ENCODE peak calls at places on chromosomes 11 and 22, in seven cellular contexts. V is heart left ventricle; F is cardiac muscle cell; Y is IMR-90; L is prostate gland; P is PC-9; B is CD4-positive, alpha-beta T cell. K is an unnamed sample.
A peak's percentile ranks its signal among the peaks of the same experiment; 100 is the strongest.

GRCh38 chr11:57512646-57513445 is 2.7 kb downstream of the SLC43A1 start:
- DNase-seq in L (no peak), F (no peak), Y (no peak), B (no peak), V (no peak), P (no peak), K (no peak)

GRCh38 chr11:120784566-120785251 is 239.2 kb upstream of the TBCEL start:
- DNase-seq in F (no peak), B (no peak), P (no peak), L (no peak), Y (no peak), V (no peak), K (no peak)

GRCh38 chr11:113888848-113889247 is 13.5 kb upstream of the USP28 start:
- DNase-seq in B (no peak), L (no peak), F (no peak), Y (no peak), P (no peak), V (no peak), K (no peak)

GRCh38 chr11:101718406-101718805 is 134.6 kb upstream of the TRPC6 start:
- DNase-seq in B (no peak), L (no peak), F (no peak), Y (peak; percentile 89), V (no peak), P (no peak), K (no peak)

GRCh38 chr11:123391646-123392348 is 38.3 kb upstream of the GRAMD1B start:
- DNase-seq in P (no peak), V (no peak), L (no peak), B (no peak), F (no peak), Y (no peak), K (no peak)

GRCh38 chr11:134888821-134889220 is 476.8 kb upstream of the B3GAT1 start:
- DNase-seq in V (no peak), L (no peak), B (no peak), Y (no peak), F (no peak), P (no peak), K (no peak)

GRCh38 chr11:19995131-19995530 is 165.1 kb downstream of the DBX1 start:
- DNase-seq in B (no peak), V (no peak), L (no peak), F (no peak), Y (peak; percentile 97), P (peak; percentile 97), K (no peak)

GRCh38 chr22:31947296-31947695 is 3.0 kb downstream of the YWHAH start:
- DNase-seq in P (no peak), V (no peak), B (no peak), L (no peak), Y (no peak), F (no peak), K (no peak)

GRCh38 chr11:107017433-107018227 is 646 bp downstream of the GUCY1A2 start:
- DNase-seq in V (peak; percentile 47), F (peak; percentile 73), P (no peak), Y (no peak), B (no peak), L (peak; percentile 27), K (peak; percentile 36)

DNA sequence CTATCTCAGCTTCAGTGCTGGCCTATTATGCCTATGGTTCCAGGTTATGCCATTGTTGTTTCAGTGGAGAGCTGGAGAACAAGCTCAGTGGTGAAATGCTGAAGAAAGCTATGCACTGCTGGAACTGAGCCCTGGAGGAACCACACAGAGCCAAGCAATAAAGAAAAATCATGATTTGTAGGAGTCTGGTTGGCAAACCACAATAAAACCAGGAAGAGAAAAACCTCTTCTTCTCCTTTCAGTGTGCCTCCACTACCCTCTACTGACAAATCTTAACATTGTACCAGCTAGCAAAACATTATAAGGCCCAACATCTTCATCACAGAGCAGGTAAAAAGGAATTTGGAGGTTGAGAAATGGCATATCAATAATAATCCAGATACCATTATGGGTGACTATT is 5.3 kb downstream of the OR51F2 start:
- DNase-seq in F (no peak), B (no peak), Y (peak; percentile 44), P (no peak), L (peak; percentile 70), V (no peak), K (no peak)
- TF ChIP-seq CTCF in F (no peak), B (no peak), Y (peak; percentile 69), P (no peak), L (peak; percentile 91), V (peak; percentile 41), K (no peak)

DNA sequence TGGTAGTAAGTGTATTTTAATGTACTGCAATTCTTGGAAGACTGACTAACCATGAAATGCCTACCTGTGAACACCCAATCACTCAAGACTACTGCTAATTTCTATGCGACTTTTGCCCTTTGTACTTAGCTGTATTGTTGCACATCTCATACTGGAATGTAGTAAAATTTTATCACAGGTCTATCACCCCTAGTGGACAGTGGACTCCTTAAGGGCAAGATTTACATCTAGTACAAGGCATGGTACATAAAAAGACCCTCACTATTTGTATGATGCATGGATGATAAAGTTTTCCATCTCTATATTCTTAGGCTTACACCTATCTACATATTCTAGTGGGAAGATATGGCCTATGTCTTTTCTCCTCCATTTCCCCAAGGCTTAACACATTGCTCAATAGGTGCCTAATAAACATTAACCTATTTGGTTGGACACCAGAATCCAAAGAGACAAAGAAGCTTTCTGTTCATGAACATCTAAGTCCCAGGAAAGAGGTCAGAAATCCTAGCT is 26.1 kb downstream of the SERGEF start:
- DNase-seq in P (no peak), Y (no peak), B (no peak), L (no peak), V (no peak), F (no peak), K (no peak)
- TF ChIP-seq CTCF in P (peak; percentile 31), Y (peak; percentile 15), B (no peak), L (no peak), V (no peak), F (peak; percentile 25), K (no peak)

DNA sequence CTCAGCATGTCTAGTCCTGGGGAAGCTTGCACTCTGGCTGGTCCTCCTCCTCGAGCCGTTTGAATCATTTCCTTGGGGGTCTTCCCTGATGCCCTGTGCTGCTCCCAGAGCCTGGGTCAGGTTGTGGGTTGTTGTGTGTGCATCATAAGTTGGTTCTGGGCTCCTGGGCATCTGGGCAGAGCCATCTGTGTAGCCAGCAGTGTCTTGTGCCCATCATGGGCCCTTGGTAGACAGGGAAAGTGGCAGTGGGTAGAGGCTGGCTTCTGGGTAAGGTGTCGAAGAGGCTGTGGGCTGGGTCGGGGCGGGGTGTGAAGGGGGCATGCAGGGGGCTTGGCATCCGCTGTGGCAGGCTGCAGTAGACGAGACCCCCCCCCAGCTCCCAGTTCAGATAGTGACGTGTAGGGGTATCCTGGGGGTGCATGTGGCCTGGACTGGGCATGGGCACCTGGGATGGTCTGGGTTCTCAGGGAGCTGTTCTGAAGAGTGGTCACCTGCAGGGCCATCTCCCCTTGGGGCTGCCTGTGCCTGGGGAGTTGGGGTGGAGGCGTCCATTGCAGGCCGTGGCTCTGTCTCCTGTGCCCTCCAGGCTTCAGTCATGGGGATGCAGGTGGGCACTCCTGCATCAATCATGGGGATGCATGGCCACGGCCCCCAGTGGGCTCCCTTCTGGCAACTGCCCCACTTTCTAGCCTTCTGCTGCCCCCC is 7.2 kb upstream of the TRMT2A start:
- DNase-seq in F (no peak), L (no peak), V (no peak), P (no peak), B (no peak), Y (no peak), K (no peak)
- TF ChIP-seq CTCF in F (no peak), L (no peak), V (no peak), P (no peak), B (no peak), Y (no peak), K (no peak)

GRCh38 chr11:86537541-86538222 is 134.7 kb downstream of the ME3 start:
- DNase-seq in L (no peak), B (no peak), P (peak; percentile 33), Y (no peak), F (peak; percentile 54), V (no peak), K (no peak)
- TF ChIP-seq CTCF in L (no peak), B (no peak), P (no peak), Y (peak; percentile 28), F (peak; percentile 39), V (no peak), K (no peak)

DNA sequence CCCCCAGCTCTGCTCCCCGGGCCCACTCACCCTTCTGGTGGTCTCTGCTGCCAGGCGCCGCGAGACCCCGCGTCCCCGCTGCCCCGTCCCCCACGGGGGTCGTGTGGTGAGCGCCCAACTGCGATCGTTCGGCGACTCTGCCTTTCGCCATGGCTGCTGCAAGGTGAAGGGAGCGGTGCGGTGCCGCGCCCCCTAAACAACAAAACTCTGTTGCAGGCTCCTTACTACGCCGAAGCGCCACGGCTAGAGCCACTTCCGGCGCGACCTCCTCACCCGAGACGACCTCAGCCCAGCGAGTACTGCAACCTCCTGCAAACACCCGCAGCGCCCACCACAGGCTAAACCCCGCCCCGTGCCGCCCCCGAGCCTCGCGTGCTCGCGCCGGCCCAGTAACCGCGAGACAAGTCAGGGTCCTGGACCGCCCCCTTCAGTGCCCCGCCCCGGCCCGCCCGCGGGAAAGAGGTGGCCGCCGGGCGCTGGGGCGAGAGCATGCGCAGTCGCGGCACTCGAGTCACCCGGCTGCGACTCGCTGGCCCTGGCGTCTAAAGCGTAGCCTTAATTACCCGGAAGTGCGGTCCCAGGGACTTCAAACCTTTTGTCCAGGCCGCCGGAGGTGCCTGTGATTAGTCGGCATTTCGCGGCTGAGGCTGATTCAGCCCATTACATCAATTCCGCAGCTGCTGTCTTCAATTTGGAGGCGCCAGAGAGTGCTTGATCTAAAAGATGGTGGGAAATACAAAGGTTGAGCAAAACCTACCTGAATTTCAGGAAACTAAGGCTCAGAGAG is at the start of gene TMEM41B:
- DNase-seq in F (peak; percentile 98), P (peak; percentile 92), V (peak; percentile 99), B (peak; percentile 99), L (peak; percentile 95), Y (peak; percentile 98), K (peak; percentile 97)
- TF ChIP-seq CTCF in F (no peak), P (no peak), V (peak; percentile 15), B (no peak), L (peak; percentile 18), Y (peak; percentile 21), K (no peak)

DNA sequence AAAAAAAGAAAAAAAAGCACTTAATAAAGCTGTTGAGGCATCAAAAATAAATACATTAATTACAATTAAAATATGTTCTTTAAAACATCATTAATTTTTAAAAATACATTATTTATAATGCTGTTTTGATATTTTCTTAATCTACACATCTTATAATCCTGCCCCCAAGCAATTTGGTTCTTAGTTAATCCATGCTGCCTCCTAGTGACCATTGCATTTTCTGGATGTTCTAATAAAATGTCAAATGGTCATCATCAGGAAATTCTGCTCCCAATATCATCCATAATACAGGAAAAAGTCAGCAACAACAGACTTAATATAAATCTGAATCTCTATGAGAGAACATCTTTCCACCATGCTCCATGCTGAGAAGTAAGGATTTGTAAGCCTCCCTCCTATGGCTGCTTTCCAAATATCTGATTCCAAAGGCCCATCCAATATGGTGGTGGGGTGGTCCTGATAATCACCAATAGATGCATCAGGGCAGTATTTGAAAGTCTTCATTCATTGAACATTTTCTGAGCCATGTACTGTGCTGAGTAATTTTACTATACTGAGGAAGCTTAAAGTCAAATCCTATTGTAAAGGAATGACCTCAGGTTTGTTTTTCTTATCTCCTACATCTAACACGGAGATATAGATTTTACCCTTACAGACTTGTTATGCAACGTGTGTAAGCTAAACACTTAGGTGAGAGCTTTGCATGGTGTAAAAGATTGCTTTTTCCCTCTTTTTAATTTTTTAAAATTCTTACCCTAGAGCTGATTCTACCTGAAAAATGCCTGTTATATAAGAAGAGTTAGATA is 124.7 kb upstream of the BMAL1 start:
- DNase-seq in P (no peak), Y (peak; percentile 42), F (peak; percentile 29), B (no peak), V (no peak), L (no peak), K (no peak)
- TF ChIP-seq CTCF in P (peak; percentile 48), Y (peak; percentile 81), F (peak; percentile 61), B (no peak), V (peak; percentile 47), L (peak; percentile 56), K (peak; percentile 17)

K was measured in mesothelial cell of epicardium.